ENCODE peak calls at places on chromosomes 6 and 20, in seven cellular contexts. I, X, D, Z, L, P and F are unnamed samples.
A peak's percentile ranks its signal among the peaks of the same experiment; 100 is the strongest.

GRCh38 chr20:33811763-33812672 is 870 bp downstream of the CHMP4B start:
- DNase-seq in I (peak; percentile 49), X (no peak), D (peak; percentile 66), Z (no peak), L (peak; percentile 69), P (peak; percentile 64), F (peak; percentile 79)

GRCh38 chr6:154252676-154253075 is 103.9 kb downstream of the IPCEF1 start:
- DNase-seq in I (no peak), X (no peak), D (no peak), Z (no peak), L (no peak), P (no peak), F (no peak)

GRCh38 chr6:44842616-44843015 is 455.1 kb downstream of the CDC5L start:
- DNase-seq in I (no peak), X (no peak), D (no peak), Z (no peak), L (no peak), P (no peak), F (no peak)

GRCh38 chr20:20525214-20525613 is 157.3 kb downstream of the INSM1 start:
- DNase-seq in I (no peak), X (no peak), D (no peak), Z (no peak), L (no peak), P (no peak), F (no peak)

GRCh38 chr20:22333885-22334545 is 250.4 kb downstream of the FOXA2 start:
- DNase-seq in I (no peak), X (peak; percentile 36), D (peak; percentile 84), Z (peak; percentile 38), L (peak; percentile 69), P (peak; percentile 32), F (peak; percentile 25)

GRCh38 chr6:72182337-72183246 is 296.2 kb downstream of the RIMS1 start:
- DNase-seq in I (no peak), X (no peak), D (peak; percentile 66), Z (no peak), L (peak; percentile 85), P (peak; percentile 48), F (no peak)

GRCh38 chr6:96948631-96949030 is 24.1 kb downstream of the KLHL32 start:
- DNase-seq in I (no peak), X (no peak), D (no peak), Z (no peak), L (no peak), P (no peak), F (no peak)

GRCh38 chr20:47610247-47610944 is 108.7 kb downstream of the NCOA3 start:
- DNase-seq in I (peak; percentile 57), X (no peak), D (peak; percentile 81), Z (peak; percentile 71), L (peak; percentile 17), P (no peak), F (no peak)

GRCh38 chr6:31426395-31426794 is 23.0 kb downstream of the MICA start:
- DNase-seq in I (no peak), X (no peak), D (no peak), Z (no peak), L (no peak), P (no peak), F (no peak)

GRCh38 chr20:59448828-59449444 is 148.5 kb downstream of the EDN3 start:
- DNase-seq in I (no peak), X (no peak), D (no peak), Z (no peak), L (no peak), P (no peak), F (no peak)

GRCh38 chr20:1618479-1618878 is 1.3 kb downstream of the SIRPB1 start:
- DNase-seq in I (no peak), X (no peak), D (peak; percentile 1), Z (no peak), L (no peak), P (no peak), F (no peak)

GRCh38 chr6:3683331-3683730 is 68.2 kb downstream of the PXDC1 start:
- DNase-seq in I (no peak), X (no peak), D (no peak), Z (no peak), L (no peak), P (no peak), F (no peak)

GRCh38 chr6:110949679-110950285 is 8.7 kb upstream of the GTF3C6 start:
- DNase-seq in I (no peak), X (no peak), D (peak; percentile 50), Z (peak; percentile 12), L (no peak), P (no peak), F (no peak)

GRCh38 chr6:169618526-169619490 is 83.0 kb downstream of the WDR27 start:
- DNase-seq in I (no peak), X (no peak), D (peak; percentile 62), Z (no peak), L (no peak), P (no peak), F (no peak)

GRCh38 chr6:169622618-169623017 is 79.2 kb downstream of the WDR27 start:
- DNase-seq in I (no peak), X (no peak), D (no peak), Z (no peak), L (no peak), P (peak; percentile 35), F (no peak)

GRCh38 chr6:169619650-169620049 is 82.2 kb downstream of the WDR27 start:
- DNase-seq in I (no peak), X (no peak), D (peak; percentile 61), Z (no peak), L (no peak), P (no peak), F (no peak)

GRCh38 chr6:169621311-169621710 is 80.5 kb downstream of the WDR27 start:
- DNase-seq in I (no peak), X (no peak), D (no peak), Z (no peak), L (no peak), P (no peak), F (no peak)

GRCh38 chr6:169620171-169621125 is 81.4 kb downstream of the WDR27 start:
- DNase-seq in I (no peak), X (no peak), D (peak; percentile 56), Z (no peak), L (no peak), P (no peak), F (no peak)
- H3K4me3 ChIP-seq in I (no peak overlapping the region), X (no peak overlapping the region), D (no peak overlapping the region), Z (no peak overlapping the region), L (no peak overlapping the region), P (no peak overlapping the region), F (no peak overlapping the region)

GRCh38 chr20:64049887-64050260 is 435 bp upstream of the SOX18 start:
- DNase-seq in I (no peak), X (no peak), D (no peak), Z (no peak), L (no peak), P (no peak), F (no peak)

GRCh38 chr20:64051033-64051452 is 1.6 kb upstream of the SOX18 start:
- DNase-seq in I (no peak), X (no peak), D (no peak), Z (no peak), L (no peak), P (no peak), F (no peak)

GRCh38 chr20:64049060-64049886 is at the start of gene SOX18:
- DNase-seq in I (no peak), X (peak; percentile 60), D (peak; percentile 31), Z (no peak), L (no peak), P (no peak), F (no peak)

GRCh38 chr20:64051532-64052325 is 2.3 kb upstream of the SOX18 start:
- DNase-seq in I (no peak), X (peak; percentile 87), D (no peak), Z (no peak), L (peak; percentile 45), P (peak; percentile 40), F (no peak)

DNA sequence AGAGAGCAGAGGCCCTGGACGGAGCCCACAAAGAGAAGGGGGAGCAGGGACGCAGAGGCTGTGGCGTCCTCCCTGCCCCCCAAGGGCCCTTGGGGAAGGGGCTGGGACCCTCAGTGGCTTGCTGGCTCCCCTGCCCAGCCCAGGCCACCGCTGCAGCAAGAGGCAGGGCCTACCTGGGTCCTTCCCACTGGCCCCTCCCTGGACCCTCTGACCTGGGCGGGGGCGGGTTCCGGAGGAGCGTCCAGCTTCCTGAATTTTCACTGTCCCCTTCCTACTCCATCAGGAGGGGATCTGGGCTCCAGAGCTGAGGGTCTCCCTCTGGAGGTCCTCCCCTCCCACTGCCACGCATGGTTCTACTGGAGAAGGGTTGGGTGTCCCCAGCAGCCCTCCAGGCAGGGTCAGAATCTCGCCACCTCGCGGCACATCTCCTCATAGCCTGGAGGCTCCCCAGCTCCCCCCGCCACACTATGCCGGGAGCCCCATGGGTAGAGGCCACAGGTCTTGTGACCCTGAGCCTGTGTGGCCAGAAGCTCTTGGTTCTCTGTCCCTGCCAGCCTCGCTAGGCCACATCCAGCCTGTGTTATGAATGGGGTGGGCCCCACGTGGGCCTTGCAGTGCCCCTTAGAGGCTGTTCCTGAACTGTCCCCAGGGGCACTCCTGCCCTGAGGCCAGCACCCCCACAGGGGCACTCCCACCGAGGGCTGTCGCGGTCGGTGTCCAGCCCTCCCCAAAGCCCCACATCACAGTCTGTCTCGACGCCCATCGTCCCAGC is 1.0 kb upstream of the SOX18 start:
- DNase-seq in I (no peak), X (no peak), D (no peak), Z (no peak), L (no peak), P (no peak), F (no peak)
- H3K4me1 ChIP-seq in I (peaks cover 23% of the 10 kb centered on the region), X (peaks cover 33% of the 10 kb centered on the region), D (peaks cover 7% of the 10 kb centered on the region), Z (peaks cover 22% of the 10 kb centered on the region), L (peaks cover 14% of the 10 kb centered on the region), P (no peaks in the 10 kb centered on the region), F (no peaks in the 10 kb centered on the region)

DNA sequence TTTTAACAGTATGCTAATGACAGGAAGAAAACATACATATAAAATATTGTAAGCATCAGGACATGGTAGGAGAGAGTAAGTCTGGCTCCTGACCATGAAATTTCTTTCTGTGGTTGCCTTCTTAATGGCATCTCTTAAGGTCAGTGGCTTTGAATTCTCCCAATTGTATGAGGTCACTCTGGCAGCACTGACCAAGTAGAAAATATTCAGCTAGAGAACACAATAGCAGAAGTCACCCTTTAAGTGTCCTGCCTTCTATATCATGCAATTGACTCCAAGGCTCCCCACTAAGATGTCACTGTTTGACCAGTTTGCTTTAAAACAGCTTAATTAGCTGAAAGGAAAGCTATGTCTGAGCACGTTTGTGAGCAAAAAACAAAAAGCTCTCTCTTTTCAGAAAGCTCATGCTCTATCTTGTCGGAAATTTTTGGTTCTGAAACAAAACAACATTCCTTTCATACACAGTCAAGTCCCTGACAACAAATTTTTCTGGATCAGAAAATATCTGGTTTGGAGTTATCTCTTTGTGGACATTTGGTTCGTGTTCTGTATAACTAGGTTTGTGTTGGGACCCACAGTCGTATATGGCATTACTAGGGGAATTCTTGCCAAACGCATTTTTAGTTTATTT is 120.9 kb upstream of the IFNGR1 start:
- DNase-seq in I (no peak), X (no peak), D (no peak), Z (no peak), L (no peak), P (no peak), F (no peak)
- TF ChIP-seq CTCF in I (no peak), X (no peak), D (no peak), Z (no peak), L (no peak), P (no peak), F (no peak)

DNA sequence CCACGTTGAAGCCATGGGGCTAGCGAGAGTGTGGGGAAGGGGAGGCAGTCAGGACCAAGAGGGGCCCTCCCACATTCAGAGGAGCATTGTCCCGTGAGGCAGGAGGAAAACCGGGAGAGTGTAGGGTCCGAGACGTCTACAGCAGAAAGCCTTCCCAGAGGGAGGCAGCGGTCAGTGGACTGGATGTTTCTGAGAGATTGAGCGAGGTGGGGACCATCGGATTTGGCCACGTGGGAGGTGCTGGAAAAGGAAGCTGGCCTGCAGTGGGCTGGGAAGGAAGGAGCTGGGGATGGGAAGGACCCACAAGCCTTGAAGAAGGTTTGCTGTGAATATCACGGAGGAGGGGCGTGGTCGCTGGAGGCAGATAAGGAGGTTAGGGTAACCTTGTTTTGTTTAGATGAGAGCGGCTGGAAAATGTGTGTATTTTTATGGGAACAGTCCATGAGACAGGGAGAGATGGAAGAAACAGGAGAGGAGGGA is 119.0 kb upstream of the RNF24 start:
- DNase-seq in I (no peak), X (no peak), D (no peak), Z (no peak), L (no peak), P (no peak), F (no peak)
- H3K4me3 ChIP-seq in I (no peak overlapping the region), X (no peak overlapping the region), D (no peak overlapping the region), Z (no peak overlapping the region), L (no peak overlapping the region), P (no peak overlapping the region), F (no peak overlapping the region)